ENCODE peak calls at places on chromosomes 12 and 14, in eight cellular contexts. L, G, N, D, C, U, R and V are unnamed samples.

GRCh38 chr14:29240046-29240445 is 473.5 kb downstream of the FOXG1 start:
- DNase-seq in L (no peak), D (peak), U (peak), G (no peak), C (no peak), N (no peak), R (peak), V (no peak)

GRCh38 chr14:46691819-46692218 is 40.2 kb upstream of the RPL10L start:
- DNase-seq in D (no peak), R (no peak), C (no peak), N (no peak), U (no peak), L (no peak), G (no peak), V (no peak)

GRCh38 chr14:29712586-29712985 is 215.1 kb downstream of the PRKD1 start:
- DNase-seq in L (no peak), G (no peak), U (no peak), C (no peak), N (no peak), D (no peak), R (no peak), V (no peak)

GRCh38 chr14:78399316-78399889 is 229.2 kb downstream of the NRXN3 start:
- DNase-seq in L (no peak), C (no peak), R (peak), U (no peak), G (no peak), D (peak), N (no peak), V (no peak)

GRCh38 chr14:32724864-32725550 is 213.7 kb upstream of the NPAS3 start:
- DNase-seq in D (peak), N (no peak), U (peak), R (peak), L (peak), G (no peak), C (no peak), V (peak)

GRCh38 chr14:90715993-90716392 is 100.2 kb downstream of the TTC7B start:
- DNase-seq in U (no peak), R (no peak), G (no peak), D (no peak), N (no peak), L (no peak), C (no peak), V (no peak)

GRCh38 chr12:52032431-52032796 is 18.8 kb upstream of the NR4A1 start:
- DNase-seq in G (no peak), C (no peak), N (no peak), U (no peak), D (peak), L (peak), R (peak), V (no peak)

GRCh38 chr12:121811434-121812319 is 7.9 kb downstream of the SETD1B start:
- DNase-seq in L (peak), D (no peak), C (peak), G (peak), R (peak), U (no peak), N (no peak), V (no peak)

GRCh38 chr14:40204441-40205175 is 772.4 kb upstream of the FBXO33 start:
- DNase-seq in R (no peak), D (no peak), N (no peak), C (no peak), U (no peak), L (no peak), G (peak), V (no peak)

GRCh38 chr12:124396544-124397398 is 101.9 kb downstream of the RFLNA start:
- DNase-seq in N (no peak), U (no peak), G (no peak), R (no peak), C (no peak), L (peak), D (no peak), V (no peak)

GRCh38 chr12:39102474-39103209 is 197.3 kb upstream of the CPNE8 start:
- DNase-seq in G (no peak), U (peak), R (no peak), C (no peak), N (no peak), L (no peak), D (no peak), V (peak)

GRCh38 chr14:76138758-76139723 is 12.7 kb upstream of the GPATCH2L start:
- DNase-seq in L (no peak), D (no peak), C (no peak), G (no peak), N (no peak), R (peak), U (no peak), V (no peak)

GRCh38 chr12:43805149-43805856 is 814 bp downstream of the TWF1 start:
- DNase-seq in R (peak), N (no peak), U (no peak), D (no peak), L (no peak), G (no peak), C (peak), V (no peak)

GRCh38 chr14:26993541-26993940 is 395.7 kb upstream of the NOVA1 start:
- DNase-seq in G (no peak), U (no peak), R (no peak), L (no peak), C (no peak), N (no peak), D (no peak), V (no peak)

GRCh38 chr12:124109760-124110159 is 136.7 kb downstream of the ZNF664 start:
- DNase-seq in U (no peak), R (peak), C (no peak), N (no peak), G (no peak), L (no peak), D (no peak), V (no peak)

GRCh38 chr12:77236066-77236465 is 170.7 kb upstream of the E2F7 start:
- DNase-seq in R (no peak), C (no peak), G (no peak), U (no peak), D (peak), N (no peak), L (no peak), V (no peak)

GRCh38 chr12:44504799-44505198 is 371.3 kb downstream of the NELL2 start:
- DNase-seq in U (no peak), R (no peak), L (no peak), C (no peak), G (no peak), N (no peak), D (no peak), V (no peak)

GRCh38 chr14:70995671-70996070 is 88.4 kb downstream of the PCNX1 start:
- DNase-seq in C (no peak), D (no peak), N (no peak), R (no peak), U (no peak), L (no peak), G (peak), V (no peak)

GRCh38 chr12:57983150-57983857 is 41.9 kb downstream of the ATP23 start:
- DNase-seq in R (peak), D (peak), U (peak), L (no peak), N (no peak), C (no peak), G (no peak), V (no peak)

GRCh38 chr12:21552983-21553673 is 27.0 kb downstream of the SPX start:
- DNase-seq in G (no peak), U (no peak), R (no peak), D (no peak), N (no peak), C (no peak), L (no peak), V (no peak)

GRCh38 chr12:78088391-78088832 is 257.7 kb downstream of the NAV3 start:
- DNase-seq in G (no peak), C (no peak), U (no peak), N (no peak), R (peak), D (no peak), L (no peak), V (no peak)

GRCh38 chr14:104215706-104216334 is 77.4 kb downstream of the KIF26A start:
- DNase-seq in L (no peak), D (no peak), U (no peak), R (no peak), G (peak), C (no peak), N (no peak), V (no peak)

GRCh38 chr14:27006520-27006919 is 408.7 kb upstream of the NOVA1 start:
- DNase-seq in C (no peak), L (no peak), D (no peak), G (no peak), R (no peak), U (no peak), N (no peak), V (no peak)

GRCh38 chr14:68631691-68632590 is 160.9 kb downstream of the ZFP36L1 start:
- DNase-seq in D (no peak), G (no peak), U (no peak), C (no peak), L (peak), N (peak), R (no peak), V (no peak)

GRCh38 chr14:84533181-84533580 is 996.8 kb upstream of the FLRT2 start:
- DNase-seq in L (no peak), U (no peak), N (no peak), D (no peak), R (no peak), C (no peak), G (no peak), V (no peak)

GRCh38 chr14:102629700-102630365 is 37.4 kb downstream of the RCOR1 start:
- DNase-seq in L (no peak), D (peak), N (no peak), R (no peak), C (no peak), G (no peak), U (no peak), V (no peak)

GRCh38 chr12:9065607-9065856 is 50.2 kb downstream of the A2M start:
- DNase-seq in R (no peak), D (no peak), C (no peak), N (no peak), G (no peak), U (no peak), L (no peak), V (no peak)
- H3K4me3 ChIP-seq in R (no peak), D (no peak), C (no peak), N (peak), G (peak), U (no peak), L (peak), V (peak)

DNA sequence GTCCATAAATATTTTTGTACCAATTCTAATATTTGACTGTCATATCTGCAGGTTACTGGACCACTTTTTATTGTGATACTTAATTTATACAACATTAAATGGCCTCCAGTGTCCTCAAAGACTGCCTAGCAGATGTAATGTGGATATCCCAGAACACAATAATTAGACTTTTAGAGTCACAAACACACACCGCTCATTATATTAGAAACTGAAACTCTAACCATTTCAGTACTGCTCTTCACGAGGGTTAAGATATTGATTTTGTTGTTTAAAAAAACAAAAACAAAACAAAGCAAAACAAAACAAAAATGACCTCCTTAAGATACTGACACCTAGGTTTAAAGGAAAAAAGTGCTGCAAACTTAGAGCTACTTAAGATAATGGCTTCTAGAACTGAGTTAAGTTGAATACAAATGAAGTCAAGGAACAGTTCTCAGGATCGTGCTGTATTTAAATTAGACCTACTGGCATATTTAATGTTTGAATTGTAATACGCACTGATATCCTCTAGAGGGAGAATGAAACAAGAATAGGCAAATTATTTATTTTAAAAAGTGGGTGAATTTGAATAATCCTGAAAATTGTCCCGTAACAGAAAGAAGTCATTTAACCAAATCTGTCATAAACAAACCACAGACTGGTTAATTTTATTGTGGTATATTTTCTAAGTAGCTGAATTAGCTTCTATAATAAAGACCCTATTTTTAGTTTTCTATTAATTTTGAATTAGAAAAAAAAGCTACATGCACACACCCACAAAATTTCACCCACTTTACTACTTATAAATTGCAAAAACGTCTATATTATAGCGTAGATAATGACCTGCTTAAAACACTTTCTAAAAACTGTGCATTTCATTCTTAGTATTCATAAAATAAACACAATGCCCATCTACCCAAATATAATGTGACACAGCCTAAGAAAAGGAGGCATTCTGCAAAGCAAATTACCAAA is 395.2 kb upstream of the DCN start:
- DNase-seq in N (no peak), L (no peak), U (no peak), G (no peak), C (peak), R (peak), D (no peak), V (no peak)
- H3K4me3 ChIP-seq in N (peak), L (peak), U (no peak), G (no peak), C (peak), R (no peak), D (no peak), V (peak)

DNA sequence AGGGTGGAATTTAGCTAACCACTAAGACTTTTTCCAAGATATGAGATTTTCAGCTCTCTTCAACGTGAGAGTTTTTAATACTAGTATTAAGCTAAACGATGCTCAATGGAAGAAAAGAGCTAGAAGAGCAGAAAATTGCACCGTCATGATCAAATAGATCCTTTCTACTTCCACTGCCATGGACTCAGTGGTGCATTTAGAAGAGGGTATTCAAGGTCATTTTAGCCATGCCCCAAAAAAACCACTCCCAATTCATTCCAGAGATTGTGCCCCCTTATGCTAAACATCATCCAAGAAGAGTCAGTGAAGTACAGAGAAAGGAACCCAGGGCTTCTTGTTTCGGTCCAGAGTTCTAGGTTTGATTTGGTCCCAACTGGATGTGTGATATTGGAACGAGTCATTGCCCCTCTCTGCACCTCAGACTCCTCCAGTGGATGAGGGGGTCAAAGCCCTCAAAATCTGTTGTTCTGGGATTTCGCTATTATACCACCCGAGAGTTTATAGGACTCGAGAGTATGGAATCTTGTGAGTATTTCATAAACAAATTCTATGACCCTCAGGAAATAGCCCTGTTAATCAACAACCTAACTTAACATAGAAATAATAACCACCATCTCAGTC is 55.2 kb downstream of the DAD1 start:
- DNase-seq in L (no peak), N (no peak), R (no peak), G (no peak), D (no peak), U (no peak), C (no peak), V (no peak)
- H3K4me3 ChIP-seq in L (no peak), N (no peak), R (no peak), G (no peak), D (no peak), U (no peak), C (peak), V (no peak)

DNA sequence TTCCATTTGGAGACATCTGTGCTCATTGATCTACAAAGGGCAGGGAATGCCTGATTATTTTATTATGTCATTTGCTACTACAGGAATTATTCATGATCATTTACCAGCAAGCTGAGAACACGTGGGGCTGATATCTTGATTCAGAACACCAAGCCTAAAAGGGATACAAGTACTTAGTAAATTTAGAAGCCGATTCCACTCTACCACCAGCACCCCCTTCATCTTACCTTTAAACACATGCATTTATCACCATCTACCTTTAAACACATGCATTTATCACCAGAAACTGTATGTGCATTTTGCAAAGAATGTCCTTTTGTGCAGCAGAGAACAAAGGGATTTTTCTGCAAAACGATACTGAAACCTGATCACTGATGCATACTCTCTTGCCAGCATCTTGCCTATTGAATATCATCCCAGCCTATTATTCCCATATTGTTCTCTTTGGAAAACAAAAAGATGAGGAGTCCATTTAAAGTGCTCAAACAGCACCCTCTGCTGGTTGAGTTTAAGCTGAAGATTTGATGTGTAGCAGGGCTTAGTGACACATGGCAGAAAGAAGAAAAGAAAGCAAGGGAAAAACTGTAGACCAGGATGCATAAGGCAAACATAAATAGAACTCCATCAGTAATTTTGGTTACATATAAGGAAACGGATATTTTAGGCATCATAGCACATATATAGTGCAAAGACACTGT is 132.6 kb upstream of the PLEKHG7 start:
- DNase-seq in U (peak), C (peak), R (peak), D (peak), G (no peak), N (no peak), L (no peak), V (no peak)
- H3K4me3 ChIP-seq in U (no peak), C (no peak), R (no peak), D (no peak), G (no peak), N (no peak), L (no peak), V (no peak)

DNA sequence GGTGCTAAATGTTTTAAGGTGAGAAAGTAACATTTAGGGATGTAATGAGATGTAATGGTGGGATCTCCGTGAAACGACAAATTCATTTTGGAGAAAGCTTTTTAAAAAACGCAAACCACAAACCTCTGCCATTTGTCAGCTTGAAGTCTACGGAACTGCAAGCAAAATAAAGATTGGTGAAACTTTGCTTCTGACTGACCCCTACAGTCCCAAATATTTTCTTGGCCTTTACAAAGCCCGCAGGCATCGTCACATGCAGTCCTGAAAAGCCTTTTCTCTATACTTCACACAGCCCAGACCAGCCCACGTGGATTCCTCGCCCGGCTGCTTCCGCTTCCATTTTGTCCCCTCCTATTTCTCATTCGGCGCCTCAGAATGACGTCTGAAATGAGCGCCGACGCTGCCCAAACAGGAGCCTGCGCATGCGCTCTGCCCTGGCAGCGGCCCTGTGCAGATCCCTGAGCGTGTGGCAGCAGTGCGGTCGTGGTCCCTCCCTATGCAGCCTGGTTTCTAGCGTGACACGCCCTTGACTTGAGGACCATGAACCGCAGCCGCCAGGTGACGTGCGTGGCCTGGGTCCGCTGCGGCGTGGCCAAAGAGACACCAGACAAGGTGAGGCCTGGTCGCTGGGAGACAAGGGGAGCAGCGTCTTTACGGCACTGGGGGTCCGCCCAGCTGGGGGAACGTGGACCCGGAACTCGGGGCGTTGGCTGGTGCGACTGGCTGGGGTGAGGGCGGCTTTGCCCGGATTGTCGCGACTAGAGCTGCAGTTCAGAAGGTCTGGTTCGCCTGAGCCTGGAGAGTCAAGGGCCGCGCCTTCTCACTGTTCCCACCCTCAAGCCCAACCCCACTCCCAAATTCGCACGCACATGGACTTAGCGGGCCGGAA is at the start of gene PWP1:
- DNase-seq in G (peak), D (peak), R (peak), C (peak), N (peak), L (peak), U (peak), V (peak)
- H3K4me3 ChIP-seq in G (peak), D (peak), R (peak), C (peak), N (peak), L (peak), U (peak), V (peak)

GRCh38 chr12:113762849-113763816 is 203.0 kb downstream of the RBM19 start:
- DNase-seq in U (no peak), C (no peak), L (no peak), G (no peak), N (no peak), D (no peak), R (no peak), V (no peak)
- H3K4me3 ChIP-seq in U (no peak), C (no peak), L (no peak), G (no peak), N (no peak), D (no peak), R (no peak), V (no peak)